ENCODE peak calls at places on chromosomes 2 and 18, in eight cellular contexts. J is colonic mucosa, O is cardiac muscle cell, G is ascending aorta, N is dorsolateral prefrontal cortex, D is retinal pigment epithelial cell, Q is lower lobe of right lung, T is keratinocyte. Z is an unnamed sample.

GRCh38 chr2:239600650-239601049 is 199.8 kb upstream of the HDAC4 start:
- DNase-seq in J (peak; percentile 3), O (no peak), G (no peak), N (no peak), D (no peak), Q (peak; percentile 14), T (no peak), Z (no peak)

GRCh38 chr2:195848119-195848899 is 191.3 kb downstream of the SLC39A10 start:
- DNase-seq in J (no peak), O (no peak), G (no peak), N (no peak), D (no peak), Q (no peak), T (no peak), Z (peak; percentile 3)

GRCh38 chr2:234289789-234290188 is 207.1 kb downstream of the ARL4C start:
- DNase-seq in J (no peak), O (peak; percentile 74), G (no peak), N (no peak), D (no peak), Q (no peak), T (peak; percentile 97), Z (peak; percentile 90)

GRCh38 chr2:112884869-112885502 is 26.0 kb upstream of the IL37 start:
- DNase-seq in J (peak; percentile 86), O (peak; percentile 41), G (no peak), N (no peak), D (no peak), Q (peak; percentile 63), T (no peak), Z (peak; percentile 66)

GRCh38 chr18:74733592-74733991 is 135.9 kb downstream of the ZNF407 start:
- DNase-seq in J (no peak), O (no peak), G (no peak), N (no peak), D (no peak), Q (no peak), T (no peak), Z (no peak)

GRCh38 chr2:238255146-238255545 is 15.3 kb upstream of the HES6 start:
- DNase-seq in J (no peak), O (no peak), G (no peak), N (no peak), D (no peak), Q (peak; percentile 35), T (no peak), Z (no peak)

GRCh38 chr2:108889907-108890306 is 99.1 kb downstream of the EDAR start:
- DNase-seq in J (no peak), O (no peak), G (no peak), N (no peak), D (no peak), Q (no peak), T (no peak), Z (no peak)

GRCh38 chr2:180474716-180475115 is 467.6 kb upstream of the CWC22 start:
- DNase-seq in J (no peak), O (no peak), G (no peak), N (no peak), D (no peak), Q (no peak), T (no peak), Z (no peak)

DNA sequence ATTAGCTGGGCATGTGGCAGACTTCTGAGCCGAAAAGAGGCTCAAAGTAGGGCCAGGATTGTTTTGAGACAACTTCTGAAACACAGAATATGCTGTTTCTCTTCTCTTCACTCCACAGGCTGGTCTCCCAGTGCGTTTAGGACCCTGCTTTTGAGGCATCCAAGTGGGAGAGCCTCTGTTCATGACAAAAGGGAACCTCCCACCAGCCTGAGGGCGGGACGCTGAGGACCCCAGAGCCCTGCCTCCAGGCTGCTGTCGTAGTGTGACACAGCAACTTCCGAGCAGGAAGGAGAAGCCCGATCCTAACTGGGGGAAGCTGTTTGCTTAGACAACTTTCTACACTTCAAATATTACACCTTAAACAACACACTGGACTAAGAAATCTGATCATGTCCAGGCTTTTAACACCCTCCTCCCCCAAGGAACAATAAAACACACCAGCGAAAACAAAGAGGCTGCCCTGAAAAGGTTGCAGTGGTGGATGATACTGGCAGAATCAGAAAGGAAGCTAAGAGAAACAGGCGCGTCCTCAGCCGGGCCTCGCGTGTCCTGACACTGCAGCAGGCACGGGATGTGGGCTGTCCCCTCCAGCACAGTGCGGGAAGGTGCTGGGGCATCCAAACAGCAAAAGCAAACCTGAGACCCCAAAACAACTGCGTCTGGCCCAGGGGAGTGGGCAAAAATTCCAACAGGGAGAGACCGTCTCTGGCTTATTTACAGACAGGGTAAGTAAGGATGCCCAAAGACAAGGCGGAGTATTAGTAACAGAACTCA is 9.3 kb downstream of the SERTAD2 start:
- DNase-seq in J (peak; percentile 70), O (peak; percentile 84), G (no peak), N (no peak), D (no peak), Q (peak; percentile 87), T (no peak), Z (peak; percentile 64)
- H3K4me3 ChIP-seq in J (peak overlapping the region; percentile 10), O (peak overlapping the region; percentile 40), G (peak overlapping the region; percentile 62), N (peak overlapping the region; percentile 62), D (peak overlapping the region; percentile 54), Q (peak overlapping the region; percentile 49), T (peak overlapping the region; percentile 46), Z (peak overlapping the region; percentile 38)

GRCh38 chr2:127530245-127531132 is 4.2 kb upstream of the IWS1 start:
- DNase-seq in J (no peak), O (no peak), G (no peak), N (no peak), D (no peak), Q (no peak), T (no peak), Z (peak; percentile 79)

GRCh38 chr2:127526940-127527804 is 883 bp upstream of the IWS1 start:
- DNase-seq in J (peak; percentile 52), O (no peak), G (no peak), N (no peak), D (no peak), Q (no peak), T (no peak), Z (peak; percentile 88)

GRCh38 chr2:127532296-127532695 is 3.2 kb upstream of the MYO7B start:
- DNase-seq in J (no peak), O (no peak), G (no peak), N (no peak), D (no peak), Q (no peak), T (no peak), Z (no peak)

GRCh38 chr2:127528487-127528886 is 2.2 kb upstream of the IWS1 start:
- DNase-seq in J (no peak), O (no peak), G (no peak), N (no peak), D (no peak), Q (no peak), T (no peak), Z (no peak)

GRCh38 chr2:127531133-127531709 is 4.3 kb upstream of the MYO7B start:
- DNase-seq in J (no peak), O (no peak), G (no peak), N (no peak), D (no peak), Q (no peak), T (no peak), Z (peak; percentile 73)
- TF ChIP-seq CTCF in J (no peak), O (no peak), G (no peak), N (no peak), D (no peak), Q (no peak), T (no peak), Z (no peak)

GRCh38 chr2:160208662-160209229 is 8.7 kb upstream of the ITGB6 start:
- DNase-seq in J (no peak), O (no peak), G (no peak), N (no peak), D (no peak), Q (no peak), T (no peak), Z (no peak)

GRCh38 chr2:160209457-160209856 is 9.4 kb upstream of the ITGB6 start:
- DNase-seq in J (no peak), O (peak; percentile 91), G (no peak), N (no peak), D (peak; percentile 77), Q (no peak), T (no peak), Z (peak; percentile 61)

GRCh38 chr2:160207271-160207670 is 7.2 kb upstream of the ITGB6 start:
- DNase-seq in J (no peak), O (no peak), G (no peak), N (no peak), D (no peak), Q (no peak), T (no peak), Z (peak; percentile 51)

GRCh38 chr2:160206436-160206835 is 6.4 kb upstream of the ITGB6 start:
- DNase-seq in J (no peak), O (no peak), G (no peak), N (no peak), D (no peak), Q (no peak), T (no peak), Z (no peak)

GRCh38 chr2:160207804-160208661 is 8.0 kb upstream of the ITGB6 start:
- DNase-seq in J (peak; percentile 90), O (peak; percentile 89), G (peak; percentile 56), N (peak; percentile 66), D (peak; percentile 94), Q (peak; percentile 81), T (peak; percentile 75), Z (peak; percentile 83)
- H3K4me3 ChIP-seq in J (no peak overlapping the region), O (no peak overlapping the region), G (no peak overlapping the region), N (no peak overlapping the region), D (no peak overlapping the region), Q (no peak overlapping the region), T (no peak overlapping the region), Z (no peak overlapping the region)

DNA sequence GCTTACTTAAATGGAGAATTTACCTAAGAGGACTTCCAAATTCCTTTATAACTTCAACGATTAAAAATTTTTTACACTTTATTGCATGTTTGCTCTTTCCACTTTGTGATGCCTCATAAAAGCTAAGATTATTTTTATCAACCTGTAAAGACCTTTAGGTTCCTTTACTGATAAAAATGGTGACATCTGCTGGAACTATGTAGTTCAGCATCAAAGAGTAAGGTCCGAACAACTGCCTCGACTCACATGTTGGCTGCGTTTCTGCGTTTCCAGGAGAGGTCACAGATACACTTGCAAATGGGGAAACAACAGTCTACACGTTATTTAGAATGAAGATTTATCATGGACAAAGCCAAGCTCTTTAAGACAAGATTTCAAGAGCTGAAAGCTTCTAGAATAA is 18.8 kb upstream of the TMX3 start:
- DNase-seq in J (no peak), O (no peak), G (no peak), N (no peak), D (no peak), Q (no peak), T (no peak), Z (no peak)
- TF ChIP-seq CTCF in J (no peak), O (no peak), G (no peak), N (no peak), D (no peak), Q (no peak), T (no peak), Z (no peak)

DNA sequence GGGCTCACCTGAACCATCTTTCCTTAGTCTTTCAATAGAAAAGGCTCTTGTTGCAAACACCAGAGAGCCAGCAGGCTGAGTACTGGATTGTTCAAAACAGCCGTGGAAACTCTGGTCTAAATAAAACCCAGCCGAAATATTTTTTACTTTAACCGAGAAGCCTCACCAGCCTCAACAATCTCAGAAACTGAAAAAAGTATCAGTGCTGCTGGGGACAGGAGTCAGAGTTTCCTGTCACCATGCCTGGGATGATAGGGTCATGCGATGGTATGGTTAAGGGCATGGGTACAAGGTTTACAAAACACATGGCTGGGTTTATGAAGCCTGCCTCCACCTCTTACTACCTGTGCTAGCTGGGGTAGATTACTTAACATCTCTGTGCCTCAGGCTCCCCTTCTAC is 55.3 kb upstream of the FZD7 start:
- DNase-seq in J (no peak), O (no peak), G (no peak), N (no peak), D (no peak), Q (no peak), T (no peak), Z (no peak)
- H3K4me3 ChIP-seq in J (no peak overlapping the region), O (no peak overlapping the region), G (no peak overlapping the region), N (no peak overlapping the region), D (no peak overlapping the region), Q (no peak overlapping the region), T (no peak overlapping the region), Z (no peak overlapping the region)